ENCODE peak calls at places on chromosomes 6 and 20, in six cellular contexts. T, I, Q, V, R and A are unnamed samples.

GRCh38 chr6:37501632-37502466 is 2.2 kb upstream of the CCDC167 start:
- DNase-seq in T (no peak), I (no peak), Q (no peak), V (no peak), R (no peak), A (no peak)

GRCh38 chr6:42777126-42777822 is 4.6 kb upstream of the BICRAL start:
- DNase-seq in T (no peak), I (no peak), Q (no peak), V (no peak), R (no peak), A (peak; percentile 64)

GRCh38 chr6:75084872-75085381 is 120.9 kb downstream of the COL12A1 start:
- DNase-seq in T (peak; percentile 82), I (peak; percentile 45), Q (no peak), V (peak; percentile 68), R (peak; percentile 51), A (no peak)

GRCh38 chr6:39377530-39377929 is 55.0 kb upstream of the KCNK16 start:
- DNase-seq in T (peak; percentile 64), I (peak; percentile 63), Q (peak; percentile 88), V (peak; percentile 67), R (peak; percentile 66), A (peak; percentile 76)

GRCh38 chr6:2450546-2450945 is 205.1 kb upstream of the GMDS start:
- DNase-seq in T (no peak), I (peak; percentile 54), Q (peak; percentile 28), V (no peak), R (no peak), A (no peak)

GRCh38 chr6:20403766-20404640 is 2.3 kb downstream of the E2F3 start:
- DNase-seq in T (no peak), I (peak; percentile 71), Q (peak; percentile 63), V (no peak), R (no peak), A (peak; percentile 63)

GRCh38 chr6:133131621-133132020 is 109.5 kb upstream of the EYA4 start:
- DNase-seq in T (no peak), I (no peak), Q (no peak), V (no peak), R (no peak), A (no peak)

GRCh38 chr20:428658-429200 is 20.6 kb downstream of the RBCK1 start:
- DNase-seq in T (no peak), I (no peak), Q (no peak), V (no peak), R (no peak), A (no peak)

GRCh38 chr20:25353754-25354705 is 36.6 kb downstream of the ABHD12 start:
- DNase-seq in T (no peak), I (peak; percentile 42), Q (no peak), V (no peak), R (no peak), A (no peak)

GRCh38 chr6:165446331-165446730 is 136.9 kb upstream of the C6orf118 start:
- DNase-seq in T (no peak), I (no peak), Q (no peak), V (no peak), R (no peak), A (no peak)

GRCh38 chr6:165443462-165443861 is 134.1 kb upstream of the C6orf118 start:
- DNase-seq in T (no peak), I (no peak), Q (no peak), V (no peak), R (no peak), A (no peak)

GRCh38 chr6:165447141-165447540 is 137.7 kb upstream of the C6orf118 start:
- DNase-seq in T (no peak), I (no peak), Q (no peak), V (no peak), R (no peak), A (no peak)

GRCh38 chr6:165451845-165452244 is 142.4 kb upstream of the C6orf118 start:
- DNase-seq in T (no peak), I (no peak), Q (no peak), V (no peak), R (no peak), A (no peak)

GRCh38 chr6:165448210-165448609 is 138.8 kb upstream of the C6orf118 start:
- DNase-seq in T (no peak), I (no peak), Q (no peak), V (no peak), R (no peak), A (no peak)
- TF ChIP-seq CTCF in T (no peak), I (peak; percentile 7), Q (no peak), V (no peak), R (no peak), A (no peak)

GRCh38 chr6:45946352-45946751 is 69.3 kb downstream of the CLIC5 start:
- DNase-seq in T (peak; percentile 58), I (no peak), Q (peak; percentile 90), V (no peak), R (peak; percentile 10), A (peak; percentile 73)
- TF ChIP-seq CTCF in T (no peak), I (no peak), Q (peak; percentile 71), V (peak; percentile 16), R (no peak), A (peak; percentile 64)

DNA sequence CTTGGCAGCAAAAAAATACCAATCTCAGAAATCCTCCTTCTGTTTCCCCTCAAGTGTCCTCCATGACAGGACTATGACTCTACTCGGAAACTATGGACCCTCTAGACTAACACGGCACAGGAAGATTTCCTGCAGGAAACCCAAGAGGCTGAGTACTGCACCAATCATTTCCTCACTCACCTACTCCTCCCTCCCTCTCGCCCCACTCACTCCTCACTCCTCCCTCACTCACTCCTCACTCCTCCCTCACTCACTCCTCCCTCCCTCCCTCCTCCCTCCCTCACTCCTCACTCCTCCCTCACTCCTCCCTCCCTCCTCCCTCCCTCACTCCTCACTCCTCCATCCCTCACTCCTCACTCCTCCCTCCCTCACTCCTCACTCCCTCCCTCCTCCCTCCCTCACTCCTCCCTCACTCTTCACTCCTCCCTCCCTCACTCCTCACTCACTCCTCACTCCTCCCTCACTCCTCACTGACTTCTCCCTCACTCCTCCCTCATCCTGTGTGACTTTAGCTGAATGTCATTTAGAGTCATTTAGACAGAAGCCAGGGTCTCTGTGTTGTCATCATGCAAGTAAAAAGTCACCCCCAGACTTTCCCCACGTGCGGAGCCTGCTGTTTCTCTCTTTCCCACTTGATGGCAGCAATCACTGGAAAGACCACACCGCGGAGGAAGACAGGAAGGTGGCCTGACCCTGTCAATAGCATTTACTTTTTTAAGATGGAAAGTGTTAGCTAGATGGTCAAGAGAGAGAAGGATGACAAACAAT is 226.8 kb upstream of the PDE10A start:
- DNase-seq in T (no peak), I (no peak), Q (peak; percentile 72), V (peak; percentile 48), R (peak; percentile 62), A (peak; percentile 48)
- TF ChIP-seq CTCF in T (no peak), I (no peak), Q (peak; percentile 88), V (peak; percentile 58), R (peak; percentile 50), A (peak; percentile 80)

GRCh38 chr6:76347539-76347938 is 275.1 kb upstream of the IMPG1 start:
- DNase-seq in T (no peak), I (no peak), Q (no peak), V (no peak), R (no peak), A (no peak)

DNA sequence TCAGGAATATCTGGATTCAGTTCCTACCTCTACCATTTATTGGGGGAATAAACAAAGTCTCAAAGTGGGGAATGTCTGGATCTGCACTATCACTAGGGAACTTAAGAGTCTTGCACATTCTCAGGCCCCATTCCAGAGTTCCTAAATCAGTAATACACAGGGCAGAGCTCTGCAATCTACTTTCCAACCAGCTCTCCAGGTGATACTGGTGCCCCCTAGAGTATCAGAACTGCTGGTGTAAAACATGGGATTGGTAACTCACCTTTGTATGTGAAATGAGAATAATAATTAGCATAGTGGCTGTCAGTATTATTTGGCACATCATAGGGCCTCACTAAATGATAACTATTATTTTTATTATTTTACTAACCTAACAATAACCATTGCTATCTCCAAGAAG is 278.8 kb upstream of the IMPG1 start:
- DNase-seq in T (no peak), I (peak; percentile 48), Q (peak; percentile 0), V (no peak), R (no peak), A (no peak)
- TF ChIP-seq CTCF in T (no peak), I (peak; percentile 51), Q (no peak), V (peak; percentile 26), R (no peak), A (no peak)

GRCh38 chr20:56890011-56890410 is 260.9 kb downstream of the TFAP2C start:
- DNase-seq in T (no peak), I (peak; percentile 26), Q (no peak), V (no peak), R (no peak), A (no peak)

GRCh38 chr20:56885521-56885920 is 256.4 kb downstream of the TFAP2C start:
- DNase-seq in T (no peak), I (no peak), Q (no peak), V (no peak), R (no peak), A (no peak)
- TF ChIP-seq CTCF in T (no peak), I (no peak), Q (no peak), V (no peak), R (no peak), A (no peak)

GRCh38 chr20:1505361-1505760 is 14.1 kb upstream of the SIRPB2 start:
- DNase-seq in T (no peak), I (peak; percentile 92), Q (no peak), V (no peak), R (no peak), A (no peak)

GRCh38 chr20:1505871-1506270 is 14.7 kb upstream of the SIRPB2 start:
- DNase-seq in T (no peak), I (peak; percentile 63), Q (no peak), V (no peak), R (no peak), A (no peak)

GRCh38 chr20:1507276-1507675 is 16.1 kb upstream of the SIRPB2 start:
- DNase-seq in T (no peak), I (no peak), Q (no peak), V (no peak), R (no peak), A (no peak)

GRCh38 chr20:1508576-1508975 is 17.4 kb upstream of the SIRPB2 start:
- DNase-seq in T (no peak), I (peak; percentile 24), Q (no peak), V (no peak), R (no peak), A (no peak)

GRCh38 chr20:1509237-1509636 is 18.0 kb upstream of the SIRPB2 start:
- DNase-seq in T (no peak), I (peak; percentile 50), Q (peak; percentile 35), V (no peak), R (peak; percentile 25), A (peak; percentile 12)
- TF ChIP-seq CTCF in T (no peak), I (peak; percentile 70), Q (peak; percentile 42), V (peak; percentile 10), R (peak; percentile 22), A (peak; percentile 53)

GRCh38 chr6:29414588-29414987 is at the start of gene OR12D1:
- DNase-seq in T (no peak), I (peak; percentile 66), Q (no peak), V (no peak), R (no peak), A (no peak)
- TF ChIP-seq CTCF in T (no peak), I (peak; percentile 46), Q (no peak), V (no peak), R (no peak), A (peak; percentile 4)

GRCh38 chr6:114543696-114544095 is 200.9 kb upstream of the HS3ST5 start:
- DNase-seq in T (no peak), I (no peak), Q (no peak), V (no peak), R (no peak), A (no peak)
- TF ChIP-seq CTCF in T (no peak), I (no peak), Q (no peak), V (no peak), R (no peak), A (no peak)